ENCODE peak calls at places on chromosomes 12 and 14, in six cellular contexts. One of them, this sample, is unnamed.

GRCh38 chr12:25997401-25997973 is 39.0 kb downstream of the RASSF8 start:
- DNase-seq in dorsolateral prefrontal cortex: no peak
- DNase-seq in CD4-positive, CD25-positive, alpha-beta regulatory T cell: no peak
- DNase-seq in aorta: no peak
- DNase-seq in mesendoderm: peak
- DNase-seq in CD8-positive, alpha-beta memory T cell: no peak
- DNase-seq in this sample: no peak

GRCh38 chr12:106710143-106710893 is 64.2 kb upstream of the RIC8B start:
- DNase-seq in CD8-positive, alpha-beta memory T cell: no peak
- DNase-seq in dorsolateral prefrontal cortex: no peak
- DNase-seq in CD4-positive, CD25-positive, alpha-beta regulatory T cell: no peak
- DNase-seq in aorta: no peak
- DNase-seq in mesendoderm: peak
- DNase-seq in this sample: no peak

GRCh38 chr12:94872671-94873367 is 130.7 kb downstream of the NDUFA12 start:
- DNase-seq in aorta: no peak
- DNase-seq in mesendoderm: peak
- DNase-seq in CD4-positive, CD25-positive, alpha-beta regulatory T cell: peak
- DNase-seq in CD8-positive, alpha-beta memory T cell: no peak
- DNase-seq in dorsolateral prefrontal cortex: no peak
- DNase-seq in this sample: no peak

GRCh38 chr12:51886021-51886710 is 1.7 kb upstream of the ANKRD33 start:
- DNase-seq in aorta: no peak
- DNase-seq in mesendoderm: peak
- DNase-seq in dorsolateral prefrontal cortex: peak
- DNase-seq in CD8-positive, alpha-beta memory T cell: peak
- DNase-seq in CD4-positive, CD25-positive, alpha-beta regulatory T cell: peak
- DNase-seq in this sample: peak

GRCh38 chr12:31238764-31239387 is 87.1 kb downstream of the SINHCAF start:
- DNase-seq in CD4-positive, CD25-positive, alpha-beta regulatory T cell: peak
- DNase-seq in mesendoderm: peak
- DNase-seq in aorta: no peak
- DNase-seq in CD8-positive, alpha-beta memory T cell: peak
- DNase-seq in dorsolateral prefrontal cortex: peak
- DNase-seq in this sample: no peak

GRCh38 chr12:42608196-42608825 is 18.8 kb upstream of the PRICKLE1 start:
- DNase-seq in aorta: no peak
- DNase-seq in CD4-positive, CD25-positive, alpha-beta regulatory T cell: no peak
- DNase-seq in dorsolateral prefrontal cortex: no peak
- DNase-seq in CD8-positive, alpha-beta memory T cell: no peak
- DNase-seq in mesendoderm: no peak
- DNase-seq in this sample: no peak

GRCh38 chr14:104392001-104392395 is 187.6 kb upstream of the C14orf180 start:
- DNase-seq in mesendoderm: no peak
- DNase-seq in aorta: no peak
- DNase-seq in CD8-positive, alpha-beta memory T cell: peak
- DNase-seq in dorsolateral prefrontal cortex: peak
- DNase-seq in CD4-positive, CD25-positive, alpha-beta regulatory T cell: peak
- DNase-seq in this sample: peak

GRCh38 chr14:54435500-54435981 is 5.6 kb downstream of the CNIH1 start:
- DNase-seq in mesendoderm: peak
- DNase-seq in aorta: no peak
- DNase-seq in CD8-positive, alpha-beta memory T cell: no peak
- DNase-seq in CD4-positive, CD25-positive, alpha-beta regulatory T cell: peak
- DNase-seq in dorsolateral prefrontal cortex: no peak
- DNase-seq in this sample: no peak

GRCh38 chr12:109255377-109255776 is 53.7 kb downstream of the FOXN4 start:
- DNase-seq in mesendoderm: peak
- DNase-seq in aorta: no peak
- DNase-seq in CD4-positive, CD25-positive, alpha-beta regulatory T cell: no peak
- DNase-seq in dorsolateral prefrontal cortex: peak
- DNase-seq in CD8-positive, alpha-beta memory T cell: no peak
- DNase-seq in this sample: no peak

GRCh38 chr12:119012179-119012578 is 30.8 kb downstream of the SRRM4 start:
- DNase-seq in dorsolateral prefrontal cortex: no peak
- DNase-seq in CD4-positive, CD25-positive, alpha-beta regulatory T cell: no peak
- DNase-seq in mesendoderm: peak
- DNase-seq in CD8-positive, alpha-beta memory T cell: no peak
- DNase-seq in aorta: no peak
- DNase-seq in this sample: peak

GRCh38 chr14:60515244-60515695 is 6.3 kb downstream of the SIX6 start:
- DNase-seq in CD4-positive, CD25-positive, alpha-beta regulatory T cell: no peak
- DNase-seq in aorta: no peak
- DNase-seq in mesendoderm: no peak
- DNase-seq in dorsolateral prefrontal cortex: no peak
- DNase-seq in CD8-positive, alpha-beta memory T cell: no peak
- DNase-seq in this sample: no peak

GRCh38 chr14:65206448-65207096 is 104.3 kb upstream of the MAX start:
- DNase-seq in dorsolateral prefrontal cortex: no peak
- DNase-seq in CD4-positive, CD25-positive, alpha-beta regulatory T cell: peak
- DNase-seq in mesendoderm: no peak
- DNase-seq in aorta: no peak
- DNase-seq in CD8-positive, alpha-beta memory T cell: no peak
- DNase-seq in this sample: no peak

GRCh38 chr14:96119947-96120346 is 80.8 kb downstream of the C14orf132 start:
- DNase-seq in CD4-positive, CD25-positive, alpha-beta regulatory T cell: no peak
- DNase-seq in aorta: no peak
- DNase-seq in dorsolateral prefrontal cortex: no peak
- DNase-seq in CD8-positive, alpha-beta memory T cell: no peak
- DNase-seq in mesendoderm: no peak
- DNase-seq in this sample: no peak

GRCh38 chr14:20327005-20327869 is 5.8 kb downstream of the CCNB1IP1 start:
- DNase-seq in CD4-positive, CD25-positive, alpha-beta regulatory T cell: peak
- DNase-seq in CD8-positive, alpha-beta memory T cell: peak
- DNase-seq in dorsolateral prefrontal cortex: no peak
- DNase-seq in mesendoderm: peak
- DNase-seq in aorta: no peak
- DNase-seq in this sample: no peak

GRCh38 chr14:59261334-59261733 is 72.9 kb downstream of the DAAM1 start:
- DNase-seq in aorta: no peak
- DNase-seq in CD4-positive, CD25-positive, alpha-beta regulatory T cell: no peak
- DNase-seq in mesendoderm: no peak
- DNase-seq in dorsolateral prefrontal cortex: no peak
- DNase-seq in CD8-positive, alpha-beta memory T cell: no peak
- DNase-seq in this sample: no peak

GRCh38 chr14:75399819-75400678 is 27.8 kb upstream of the JDP2 start:
- DNase-seq in aorta: peak
- DNase-seq in mesendoderm: peak
- DNase-seq in dorsolateral prefrontal cortex: peak
- DNase-seq in CD4-positive, CD25-positive, alpha-beta regulatory T cell: peak
- DNase-seq in CD8-positive, alpha-beta memory T cell: no peak
- DNase-seq in this sample: peak

GRCh38 chr12:68350753-68351152 is 18.6 kb upstream of the MDM1 start:
- DNase-seq in dorsolateral prefrontal cortex: no peak
- DNase-seq in CD4-positive, CD25-positive, alpha-beta regulatory T cell: no peak
- DNase-seq in mesendoderm: no peak
- DNase-seq in CD8-positive, alpha-beta memory T cell: no peak
- DNase-seq in aorta: no peak
- DNase-seq in this sample: no peak

GRCh38 chr12:124174406-124174805 is 120.5 kb upstream of the RFLNA start:
- DNase-seq in aorta: no peak
- DNase-seq in CD4-positive, CD25-positive, alpha-beta regulatory T cell: no peak
- DNase-seq in CD8-positive, alpha-beta memory T cell: no peak
- DNase-seq in dorsolateral prefrontal cortex: no peak
- DNase-seq in mesendoderm: no peak
- DNase-seq in this sample: no peak

GRCh38 chr12:9390761-9391160 is 182.6 kb upstream of the PZP start:
- DNase-seq in mesendoderm: no peak
- DNase-seq in CD8-positive, alpha-beta memory T cell: no peak
- DNase-seq in dorsolateral prefrontal cortex: no peak
- DNase-seq in aorta: no peak
- DNase-seq in CD4-positive, CD25-positive, alpha-beta regulatory T cell: no peak
- DNase-seq in this sample: no peak

GRCh38 chr14:49424436-49425331 is 161.5 kb downstream of the RPS29 start:
- DNase-seq in CD8-positive, alpha-beta memory T cell: no peak
- DNase-seq in aorta: no peak
- DNase-seq in CD4-positive, CD25-positive, alpha-beta regulatory T cell: no peak
- DNase-seq in dorsolateral prefrontal cortex: no peak
- DNase-seq in mesendoderm: no peak
- DNase-seq in this sample: no peak

GRCh38 chr12:41061189-41061588 is 126.9 kb upstream of the PDZRN4 start:
- DNase-seq in dorsolateral prefrontal cortex: no peak
- DNase-seq in CD8-positive, alpha-beta memory T cell: no peak
- DNase-seq in mesendoderm: peak
- DNase-seq in CD4-positive, CD25-positive, alpha-beta regulatory T cell: no peak
- DNase-seq in aorta: no peak
- DNase-seq in this sample: no peak

GRCh38 chr14:33184587-33184986 is 245.9 kb downstream of the NPAS3 start:
- DNase-seq in mesendoderm: peak
- DNase-seq in CD8-positive, alpha-beta memory T cell: no peak
- DNase-seq in aorta: no peak
- DNase-seq in dorsolateral prefrontal cortex: peak
- DNase-seq in CD4-positive, CD25-positive, alpha-beta regulatory T cell: no peak
- DNase-seq in this sample: no peak

GRCh38 chr12:111444314-111444705 is 38.6 kb downstream of the SH2B3 start:
- DNase-seq in CD4-positive, CD25-positive, alpha-beta regulatory T cell: peak
- DNase-seq in mesendoderm: no peak
- DNase-seq in aorta: no peak
- DNase-seq in CD8-positive, alpha-beta memory T cell: no peak
- DNase-seq in dorsolateral prefrontal cortex: no peak
- DNase-seq in this sample: no peak

GRCh38 chr12:121060149-121061001 is 21.3 kb upstream of the OASL start:
- DNase-seq in CD8-positive, alpha-beta memory T cell: peak
- DNase-seq in CD4-positive, CD25-positive, alpha-beta regulatory T cell: peak
- DNase-seq in mesendoderm: peak
- DNase-seq in aorta: no peak
- DNase-seq in dorsolateral prefrontal cortex: no peak
- DNase-seq in this sample: no peak

GRCh38 chr12:115267464-115267863 is 583.5 kb upstream of the TBX3 start:
- DNase-seq in CD4-positive, CD25-positive, alpha-beta regulatory T cell: no peak
- DNase-seq in aorta: no peak
- DNase-seq in mesendoderm: no peak
- DNase-seq in dorsolateral prefrontal cortex: no peak
- DNase-seq in CD8-positive, alpha-beta memory T cell: no peak
- DNase-seq in this sample: no peak

GRCh38 chr12:43291516-43291915 is 260.5 kb downstream of the ADAMTS20 start:
- DNase-seq in aorta: no peak
- DNase-seq in CD8-positive, alpha-beta memory T cell: no peak
- DNase-seq in mesendoderm: no peak
- DNase-seq in CD4-positive, CD25-positive, alpha-beta regulatory T cell: no peak
- DNase-seq in dorsolateral prefrontal cortex: no peak
- DNase-seq in this sample: no peak

GRCh38 chr12:104376650-104377506 is 73.3 kb downstream of the EID3 start:
- DNase-seq in CD8-positive, alpha-beta memory T cell: no peak
- DNase-seq in dorsolateral prefrontal cortex: no peak
- DNase-seq in CD4-positive, CD25-positive, alpha-beta regulatory T cell: no peak
- DNase-seq in aorta: no peak
- DNase-seq in mesendoderm: no peak
- DNase-seq in this sample: no peak

GRCh38 chr14:93085916-93086315 is 29.8 kb downstream of the ITPK1 start:
- DNase-seq in CD4-positive, CD25-positive, alpha-beta regulatory T cell: no peak
- DNase-seq in dorsolateral prefrontal cortex: no peak
- DNase-seq in CD8-positive, alpha-beta memory T cell: no peak
- DNase-seq in aorta: no peak
- DNase-seq in mesendoderm: peak
- DNase-seq in this sample: no peak

GRCh38 chr14:93082576-93083001 is 33.1 kb downstream of the ITPK1 start:
- DNase-seq in dorsolateral prefrontal cortex: no peak
- DNase-seq in CD8-positive, alpha-beta memory T cell: no peak
- DNase-seq in CD4-positive, CD25-positive, alpha-beta regulatory T cell: no peak
- DNase-seq in aorta: no peak
- DNase-seq in mesendoderm: no peak
- DNase-seq in this sample: no peak

GRCh38 chr14:93083898-93084297 is 31.8 kb downstream of the ITPK1 start:
- DNase-seq in CD4-positive, CD25-positive, alpha-beta regulatory T cell: no peak
- DNase-seq in CD8-positive, alpha-beta memory T cell: no peak
- DNase-seq in aorta: no peak
- DNase-seq in dorsolateral prefrontal cortex: no peak
- DNase-seq in mesendoderm: no peak
- DNase-seq in this sample: no peak

GRCh38 chr14:93084866-93085857 is 30.6 kb downstream of the ITPK1 start:
- DNase-seq in aorta: no peak
- DNase-seq in CD8-positive, alpha-beta memory T cell: no peak
- DNase-seq in dorsolateral prefrontal cortex: no peak
- DNase-seq in CD4-positive, CD25-positive, alpha-beta regulatory T cell: no peak
- DNase-seq in mesendoderm: no peak
- DNase-seq in this sample: no peak

DNA sequence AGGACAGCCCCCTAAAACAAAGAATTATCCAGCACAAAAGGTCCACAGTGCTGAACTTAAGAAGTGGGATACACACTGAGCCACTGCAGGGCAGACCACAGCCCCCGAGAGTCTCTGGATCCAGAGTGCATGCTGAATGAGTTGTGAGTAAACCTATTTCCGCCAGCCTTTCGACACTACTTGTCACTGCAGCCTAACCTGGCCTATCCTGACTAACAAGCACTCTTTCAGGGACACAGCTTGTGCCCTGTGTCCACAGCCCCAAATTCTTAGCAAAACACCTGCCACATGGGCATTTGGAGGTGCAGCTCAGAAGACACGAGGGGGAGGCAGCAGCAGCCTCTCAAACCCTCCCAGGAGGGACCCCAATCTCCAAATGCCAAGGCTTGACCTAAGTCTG is 31.3 kb downstream of the ITPK1 start:
- DNase-seq in CD8-positive, alpha-beta memory T cell: no peak
- DNase-seq in CD4-positive, CD25-positive, alpha-beta regulatory T cell: no peak
- DNase-seq in aorta: no peak
- DNase-seq in mesendoderm: no peak
- DNase-seq in dorsolateral prefrontal cortex: no peak
- DNase-seq in this sample: no peak
- H3K27ac ChIP-seq in CD8-positive, alpha-beta memory T cell: no peak
- H3K27ac ChIP-seq in CD4-positive, CD25-positive, alpha-beta regulatory T cell: no peak
- H3K27ac ChIP-seq in aorta: no peak
- H3K27ac ChIP-seq in mesendoderm: no peak
- H3K27ac ChIP-seq in dorsolateral prefrontal cortex: no peak
- H3K27ac ChIP-seq in this sample: peak

GRCh38 chr12:90090929-90091651 is 382.5 kb upstream of the ATP2B1 start:
- DNase-seq in aorta: no peak
- DNase-seq in CD8-positive, alpha-beta memory T cell: no peak
- DNase-seq in dorsolateral prefrontal cortex: peak
- DNase-seq in CD4-positive, CD25-positive, alpha-beta regulatory T cell: no peak
- DNase-seq in mesendoderm: peak
- DNase-seq in this sample: no peak
- H3K27ac ChIP-seq in aorta: no peak
- H3K27ac ChIP-seq in CD8-positive, alpha-beta memory T cell: no peak
- H3K27ac ChIP-seq in dorsolateral prefrontal cortex: no peak
- H3K27ac ChIP-seq in CD4-positive, CD25-positive, alpha-beta regulatory T cell: no peak
- H3K27ac ChIP-seq in mesendoderm: peak
- H3K27ac ChIP-seq in this sample: peak

GRCh38 chr14:103386632-103387329 is 1.6 kb downstream of the MARK3 start:
- DNase-seq in dorsolateral prefrontal cortex: no peak
- DNase-seq in CD8-positive, alpha-beta memory T cell: no peak
- DNase-seq in mesendoderm: peak
- DNase-seq in aorta: no peak
- DNase-seq in CD4-positive, CD25-positive, alpha-beta regulatory T cell: no peak
- DNase-seq in this sample: no peak
- H3K27ac ChIP-seq in dorsolateral prefrontal cortex: peak
- H3K27ac ChIP-seq in CD8-positive, alpha-beta memory T cell: peak
- H3K27ac ChIP-seq in mesendoderm: no peak
- H3K27ac ChIP-seq in aorta: peak
- H3K27ac ChIP-seq in CD4-positive, CD25-positive, alpha-beta regulatory T cell: peak
- H3K27ac ChIP-seq in this sample: peak

DNA sequence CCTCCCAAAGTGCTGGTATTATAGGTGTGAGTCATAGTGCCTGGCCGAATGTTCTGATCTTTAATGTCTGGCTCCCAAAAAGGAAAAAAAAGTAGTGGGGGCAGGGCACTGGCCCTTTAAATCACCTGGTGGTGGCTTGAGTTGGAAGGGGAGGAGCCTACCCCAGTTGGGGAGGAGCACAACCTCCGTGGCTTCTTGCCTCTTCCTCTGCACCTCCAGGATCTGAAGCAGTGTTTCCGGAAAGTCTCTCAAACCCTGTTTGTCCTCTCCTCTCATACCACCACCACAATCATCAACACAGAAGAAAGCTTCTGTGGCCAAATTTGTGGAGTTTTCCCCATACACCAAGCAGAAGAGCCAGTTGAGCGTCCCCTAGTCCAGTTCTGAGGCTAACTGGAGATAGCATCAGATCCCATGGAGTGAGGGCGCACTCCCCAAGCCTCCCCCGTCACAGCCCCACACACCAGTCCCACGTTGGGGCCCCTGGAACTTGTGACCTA is 24.3 kb upstream of the RCOR1 start:
- DNase-seq in dorsolateral prefrontal cortex: no peak
- DNase-seq in CD8-positive, alpha-beta memory T cell: peak
- DNase-seq in CD4-positive, CD25-positive, alpha-beta regulatory T cell: peak
- DNase-seq in mesendoderm: peak
- DNase-seq in aorta: no peak
- DNase-seq in this sample: no peak
- H3K27ac ChIP-seq in dorsolateral prefrontal cortex: no peak
- H3K27ac ChIP-seq in CD8-positive, alpha-beta memory T cell: peak
- H3K27ac ChIP-seq in CD4-positive, CD25-positive, alpha-beta regulatory T cell: peak
- H3K27ac ChIP-seq in mesendoderm: peak
- H3K27ac ChIP-seq in aorta: no peak
- H3K27ac ChIP-seq in this sample: no peak

This sample was measured in coronary artery.